ENCODE peak calls at places on chromosome 21, in four cellular contexts. I is choroid plexus epithelial cell; X is PC-3; H is activated T-helper 9 cell treated with anti-CD3 and anti-CD28 coated beads, Interleukin-2, amount 50 U/mL, for 16 hours. L is an unnamed sample.

GRCh38 chr21:38351961-38352521 is 95.2 kb downstream of the KCNJ15 start:
- DNase-seq in I (peak), X (peak), H (no peak), L (peak)

GRCh38 chr21:27681038-27681437 is 714.1 kb upstream of the ADAMTS5 start:
- DNase-seq in I (no peak), X (peak), H (no peak), L (no peak)

GRCh38 chr21:41562101-41563000 is 54.4 kb upstream of the TMPRSS2 start:
- DNase-seq in I (no peak), X (no peak), H (no peak), L (no peak)

GRCh38 chr21:31656199-31657095 is 3.0 kb upstream of the SOD1 start:
- DNase-seq in I (peak), X (peak), H (peak), L (no peak)

GRCh38 chr21:45874716-45875415 is 106.7 kb upstream of the COL6A1 start:
- DNase-seq in I (peak), X (peak), H (no peak), L (no peak)

GRCh38 chr21:38909109-38909508 is 103.4 kb downstream of the ETS2 start:
- DNase-seq in I (peak), X (no peak), H (no peak), L (no peak)

GRCh38 chr21:42061866-42062542 is 9.1 kb upstream of the UMODL1 start:
- DNase-seq in I (no peak), X (no peak), H (peak), L (no peak)

GRCh38 chr21:37060296-37060695 is 12.6 kb downstream of the PIGP start:
- DNase-seq in I (peak), X (peak), H (no peak), L (no peak)

GRCh38 chr21:45316871-45317400 is 29.2 kb upstream of the POFUT2 start:
- DNase-seq in I (no peak), X (no peak), H (no peak), L (no peak)

GRCh38 chr21:44878053-44878982 is 4.8 kb upstream of the PTTG1IP start:
- DNase-seq in I (peak), X (peak), H (no peak), L (no peak)

GRCh38 chr21:27275294-27275927 is 308.5 kb upstream of the ADAMTS5 start:
- DNase-seq in I (peak), X (peak), H (no peak), L (no peak)

GRCh38 chr21:16842716-16843115 is 670.1 kb upstream of the CXADR start:
- DNase-seq in I (no peak), X (no peak), H (no peak), L (no peak)

GRCh38 chr21:39867198-39867650 is at the start of gene PCP4:
- DNase-seq in I (peak), X (peak), H (no peak), L (peak)

GRCh38 chr21:42093991-42094417 is 22.9 kb downstream of the UMODL1 start:
- DNase-seq in I (peak), X (peak), H (no peak), L (no peak)

GRCh38 chr21:45330075-45330781 is 42.5 kb upstream of the POFUT2 start:
- DNase-seq in I (peak), X (peak), H (no peak), L (no peak)

GRCh38 chr21:42725416-42725930 is 72.1 kb downstream of the PDE9A start:
- DNase-seq in I (no peak), X (no peak), H (no peak), L (no peak)

GRCh38 chr21:26170471-26171309 is at the start of gene APP:
- DNase-seq in I (peak), X (peak), H (peak), L (peak)

GRCh38 chr21:33987461-33987860 is 71.9 kb upstream of the ATP5PO start:
- DNase-seq in I (no peak), X (no peak), H (no peak), L (no peak)

GRCh38 chr21:44909719-44910118 is 11.0 kb downstream of the ITGB2 start:
- DNase-seq in I (no peak), X (no peak), H (no peak), L (no peak)

GRCh38 chr21:41605178-41605933 is 97.4 kb upstream of the TMPRSS2 start:
- DNase-seq in I (peak), X (peak), H (no peak), L (no peak)

GRCh38 chr21:37489553-37489952 is 123.0 kb downstream of the DYRK1A start:
- DNase-seq in I (peak), X (no peak), H (no peak), L (no peak)

GRCh38 chr21:45455321-45456013 is 50.5 kb downstream of the COL18A1 start:
- DNase-seq in I (no peak), X (peak), H (no peak), L (no peak)

GRCh38 chr21:39006653-39007417 is 176.4 kb downstream of the PSMG1 start:
- DNase-seq in I (peak), X (no peak), H (no peak), L (no peak)

GRCh38 chr21:31473685-31474345 is 129.8 kb upstream of the TIAM1 start:
- DNase-seq in I (no peak), X (peak), H (no peak), L (no peak)

GRCh38 chr21:35968564-35968963 is 91.8 kb downstream of the SETD4 start:
- DNase-seq in I (no peak), X (no peak), H (no peak), L (no peak)

GRCh38 chr21:39125752-39126485 is 57.3 kb downstream of the PSMG1 start:
- DNase-seq in I (peak), X (peak), H (no peak), L (peak)

GRCh38 chr21:38869946-38870345 is 64.2 kb downstream of the ETS2 start:
- DNase-seq in I (peak), X (no peak), H (no peak), L (no peak)

L was measured in GM13976.